ENCODE peak calls at places on chromosomes 5 and 9, in nine cellular contexts. D is H1; S is GM12865; B is CD4-positive, alpha-beta T cell; R is dorsolateral prefrontal cortex; A is lung; H is AG09309; Z is progenitor cell of endocrine pancreas; V is psoas muscle. T is an unnamed sample.

GRCh38 chr5:37495210-37495609 is 116.1 kb downstream of the WDR70 start:
- DNase-seq in A (no peak), R (no peak), Z (no peak), D (no peak), H (no peak), S (no peak), V (no peak), B (no peak), T (no peak)

GRCh38 chr5:170937072-170937471 is 75.3 kb downstream of the RANBP17 start:
- DNase-seq in D (no peak), H (no peak), A (no peak), S (no peak), B (no peak), Z (no peak), R (no peak), V (no peak), T (no peak)

GRCh38 chr5:14428302-14429081 is 153.1 kb upstream of the OTULINL start:
- DNase-seq in B (no peak), D (no peak), V (no peak), S (no peak), H (no peak), R (no peak), A (no peak), Z (no peak), T (no peak)

GRCh38 chr5:56169281-56169680 is 63.8 kb downstream of the ANKRD55 start:
- DNase-seq in S (no peak), Z (no peak), V (no peak), A (no peak), R (no peak), H (no peak), B (no peak), D (no peak), T (no peak)

GRCh38 chr5:78779771-78780616 is 131.4 kb upstream of the LHFPL2 start:
- DNase-seq in V (no peak), H (peak), S (no peak), B (no peak), A (peak), R (no peak), D (no peak), Z (no peak), T (no peak)

GRCh38 chr9:35186524-35186923 is 24.7 kb downstream of the UNC13B start:
- DNase-seq in S (no peak), V (no peak), H (no peak), A (no peak), B (no peak), R (no peak), D (no peak), Z (no peak), T (no peak)

GRCh38 chr5:137611011-137611580 is 112.0 kb upstream of the SPOCK1 start:
- DNase-seq in H (no peak), V (no peak), S (no peak), A (no peak), Z (no peak), R (no peak), B (no peak), D (no peak), T (no peak)

GRCh38 chr5:62138607-62139006 is 167.4 kb upstream of the KIF2A start:
- DNase-seq in B (no peak), A (no peak), D (peak), R (no peak), Z (no peak), V (no peak), H (no peak), S (no peak), T (peak)

GRCh38 chr9:135530146-135530545 is 8.9 kb downstream of the LCN1 start:
- DNase-seq in Z (no peak), S (no peak), H (no peak), V (no peak), D (no peak), R (no peak), A (no peak), B (no peak), T (no peak)

GRCh38 chr5:107067391-107067790 is 603.3 kb downstream of the EFNA5 start:
- DNase-seq in A (no peak), V (no peak), R (peak), B (no peak), D (no peak), S (peak), H (no peak), Z (no peak), T (peak)

GRCh38 chr5:3103241-3103855 is 351.9 kb upstream of the IRX2 start:
- DNase-seq in D (no peak), R (no peak), B (no peak), A (no peak), V (no peak), S (no peak), H (no peak), Z (no peak), T (peak)

GRCh38 chr9:127537014-127537413 is 75.1 kb upstream of the STXBP1 start:
- DNase-seq in A (no peak), R (no peak), D (no peak), V (no peak), Z (no peak), H (no peak), S (no peak), B (no peak), T (no peak)

GRCh38 chr9:89461302-89461701 is 36.6 kb downstream of the SEMA4D start:
- DNase-seq in Z (no peak), D (no peak), A (no peak), S (no peak), H (no peak), R (no peak), V (no peak), B (no peak), T (no peak)

GRCh38 chr5:117095322-117095721 is 520.7 kb upstream of the SEMA6A start:
- DNase-seq in A (no peak), D (no peak), R (no peak), Z (no peak), V (no peak), B (no peak), H (no peak), S (no peak), T (no peak)

GRCh38 chr9:2159521-2160417 is 144.6 kb downstream of the SMARCA2 start:
- DNase-seq in D (no peak), B (no peak), Z (no peak), A (no peak), V (no peak), R (no peak), S (no peak), H (no peak), T (no peak)

GRCh38 chr9:79799691-79800345 is 228.1 kb downstream of the TLE4 start:
- DNase-seq in Z (no peak), B (no peak), V (no peak), H (no peak), A (peak), S (no peak), R (no peak), D (no peak), T (no peak)

GRCh38 chr5:19067741-19068140 is 920.3 kb downstream of the CDH18 start:
- DNase-seq in S (no peak), B (no peak), A (no peak), D (no peak), R (no peak), Z (no peak), H (no peak), V (no peak), T (no peak)

GRCh38 chr9:5529683-5530221 is 19.4 kb downstream of the PDCD1LG2 start:
- DNase-seq in A (no peak), S (peak), B (no peak), V (no peak), Z (no peak), R (no peak), H (no peak), D (no peak), T (no peak)

GRCh38 chr5:84597904-84598303 is 213.2 kb upstream of the EDIL3 start:
- DNase-seq in Z (no peak), B (no peak), V (no peak), R (no peak), D (peak), H (no peak), S (no peak), A (no peak), T (no peak)

GRCh38 chr5:84599964-84600363 is 215.3 kb upstream of the EDIL3 start:
- DNase-seq in R (no peak), A (no peak), D (peak), S (no peak), H (no peak), B (no peak), Z (no peak), V (no peak), T (no peak)

GRCh38 chr5:84603557-84604185 is 219.0 kb upstream of the EDIL3 start:
- DNase-seq in Z (no peak), B (no peak), S (no peak), V (peak), R (no peak), H (peak), A (no peak), D (no peak), T (no peak)

GRCh38 chr5:84605246-84605645 is 220.6 kb upstream of the EDIL3 start:
- DNase-seq in B (no peak), H (no peak), A (no peak), R (no peak), S (no peak), V (no peak), Z (no peak), D (no peak), T (no peak)

DNA sequence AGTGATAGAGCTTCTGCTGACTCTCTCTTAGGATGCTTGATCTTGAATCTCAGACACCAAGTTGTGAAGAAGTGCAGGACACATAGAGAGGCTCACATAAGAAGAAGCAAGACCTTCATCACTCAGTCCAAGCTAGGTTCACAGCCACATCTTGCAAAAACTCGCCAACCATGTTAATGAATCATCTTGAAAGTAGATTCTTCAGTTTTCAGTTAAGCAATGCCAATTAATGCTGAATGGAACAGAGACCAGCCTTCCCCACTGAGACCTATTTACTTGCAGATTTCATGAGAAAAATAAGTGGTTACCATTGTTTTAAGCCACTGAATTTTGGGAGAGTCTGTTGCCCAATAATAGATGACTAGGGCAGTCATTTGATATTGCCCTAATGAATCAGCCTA is 217.7 kb upstream of the EDIL3 start:
- DNase-seq in Z (no peak), R (no peak), B (no peak), A (no peak), H (no peak), V (no peak), D (no peak), S (peak), T (no peak)
- TF ChIP-seq CTCF in Z (no peak), R (no peak), B (no peak), A (no peak), H (no peak), V (no peak), D (no peak), S (no peak), T (no peak)

DNA sequence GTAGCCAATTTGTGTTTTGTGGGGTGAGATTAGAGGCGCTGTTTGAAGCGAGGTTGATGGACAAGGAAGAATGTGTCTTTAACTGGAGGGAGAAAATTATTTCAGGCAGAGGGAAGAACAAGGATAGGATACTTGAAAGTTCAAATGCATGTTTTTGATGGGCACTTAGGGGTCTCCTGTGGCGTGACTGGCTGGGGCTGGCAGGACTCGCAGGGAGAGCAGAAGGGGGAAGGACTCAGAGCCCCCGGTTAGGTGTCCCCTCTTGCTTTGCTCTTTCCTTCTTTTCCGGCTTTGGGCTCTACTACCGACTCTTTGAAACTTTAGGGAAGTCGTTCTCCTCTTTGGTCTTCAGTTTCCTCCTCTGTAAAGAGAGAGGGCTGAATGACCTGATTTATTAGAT is 12.1 kb downstream of the GRAMD2B start:
- DNase-seq in D (no peak), Z (no peak), V (no peak), H (no peak), A (no peak), B (no peak), R (no peak), S (no peak), T (no peak)
- TF ChIP-seq CTCF in D (no peak), Z (no peak), V (no peak), H (no peak), A (no peak), B (no peak), R (no peak), S (no peak), T (no peak)

GRCh38 chr5:96569770-96570169 is 92.4 kb upstream of the CAST start:
- DNase-seq in V (no peak), H (no peak), Z (no peak), B (no peak), A (no peak), D (no peak), S (no peak), R (no peak), T (no peak)

GRCh38 chr5:96567188-96567587 is 95.0 kb upstream of the CAST start:
- DNase-seq in Z (no peak), A (no peak), S (peak), D (no peak), R (no peak), H (no peak), V (no peak), B (no peak), T (no peak)

GRCh38 chr5:96565843-96566242 is 96.3 kb upstream of the CAST start:
- DNase-seq in D (no peak), A (no peak), B (no peak), V (no peak), S (peak), H (no peak), Z (no peak), R (no peak), T (no peak)

GRCh38 chr5:96566775-96567174 is 95.4 kb upstream of the CAST start:
- DNase-seq in D (no peak), V (no peak), Z (no peak), R (no peak), S (peak), A (no peak), H (no peak), B (no peak), T (no peak)

DNA sequence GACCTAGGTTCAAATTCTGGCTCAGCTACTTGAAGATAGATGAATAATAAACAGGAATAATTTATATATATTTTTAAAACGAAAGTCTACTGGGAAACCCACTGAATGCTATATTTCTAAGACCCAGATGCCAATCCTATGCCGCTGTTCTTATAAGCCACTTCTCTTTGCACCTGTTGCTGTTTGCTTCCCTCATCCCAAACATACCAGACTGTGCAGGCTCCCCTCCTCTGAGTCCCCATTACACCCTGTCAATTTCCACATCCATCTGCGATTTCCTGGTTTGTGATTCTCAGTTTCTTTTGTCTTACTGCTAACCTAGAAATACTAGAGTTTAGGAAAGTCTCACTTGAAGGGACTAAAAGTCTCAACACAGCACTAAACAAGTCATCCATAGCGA is 92.8 kb upstream of the CAST start:
- DNase-seq in A (no peak), S (no peak), Z (no peak), R (no peak), B (no peak), D (no peak), H (no peak), V (no peak), T (no peak)
- TF ChIP-seq CTCF in A (no peak), S (no peak), Z (no peak), R (no peak), B (no peak), D (no peak), H (no peak), V (no peak), T (no peak)

DNA sequence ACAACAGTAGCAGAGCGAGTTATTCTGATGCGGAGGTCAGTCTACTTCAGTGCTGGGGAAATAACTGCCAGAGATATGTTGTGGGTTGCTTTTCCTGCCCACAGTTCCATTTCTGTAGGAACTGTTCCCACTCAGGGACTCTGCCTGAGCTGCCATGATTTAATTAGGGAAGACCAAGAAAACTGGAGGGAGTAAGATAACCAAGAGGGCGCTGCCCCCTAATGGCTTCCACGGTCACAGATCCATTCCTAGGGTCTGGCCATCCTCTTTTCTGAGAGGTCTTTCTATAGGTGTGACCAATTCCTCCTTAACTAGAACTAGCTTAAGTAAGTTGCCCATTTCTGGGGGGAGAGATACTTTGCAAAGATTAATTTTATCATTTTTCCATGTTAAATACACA is 125.9 kb downstream of the APBA1 start:
- DNase-seq in H (no peak), A (no peak), B (no peak), S (no peak), V (no peak), R (peak), D (no peak), Z (no peak), T (peak)
- TF ChIP-seq CTCF in H (peak), A (no peak), B (no peak), S (no peak), V (peak), R (peak), D (peak), Z (no peak), T (peak)

GRCh38 chr9:3441197-3441816 is 84.5 kb downstream of the RFX3 start:
- DNase-seq in Z (no peak), R (no peak), A (peak), H (peak), V (no peak), D (no peak), B (peak), S (peak), T (peak)
- TF ChIP-seq CTCF in Z (peak), R (peak), A (peak), H (peak), V (peak), D (peak), B (peak), S (peak), T (peak)

DNA sequence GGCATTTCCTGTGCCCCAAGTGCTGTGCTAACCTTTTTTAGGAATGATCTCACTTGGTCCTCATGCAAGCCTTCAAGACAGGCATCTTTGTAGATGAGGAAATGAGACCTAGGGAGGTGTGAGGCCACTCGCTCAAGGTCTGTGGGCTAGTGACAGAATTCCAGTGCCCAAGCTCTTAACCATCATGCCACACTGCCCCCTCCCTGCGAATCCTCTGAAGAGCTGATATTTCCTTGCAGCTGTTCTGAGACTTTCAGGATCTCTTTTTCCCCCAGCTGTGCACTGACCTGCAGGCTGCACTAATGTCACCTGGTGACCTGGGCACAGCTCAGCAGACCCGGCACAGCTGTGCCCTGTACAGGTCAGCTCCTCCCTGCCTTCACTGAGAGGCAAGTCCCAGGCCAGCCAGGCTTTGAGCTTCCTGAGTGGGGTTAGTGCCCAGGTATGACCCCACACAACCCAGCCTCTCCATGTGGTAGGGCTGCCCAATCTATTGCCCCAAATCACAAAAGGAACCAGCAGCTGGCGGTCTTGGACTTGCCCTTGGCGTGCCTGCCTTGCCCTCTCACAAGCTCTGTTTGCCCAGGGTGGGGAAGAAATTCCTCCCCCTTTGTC is 32.7 kb downstream of the MORN5 start:
- DNase-seq in B (no peak), S (no peak), R (no peak), D (no peak), Z (no peak), H (no peak), A (no peak), V (no peak), T (no peak)
- TF ChIP-seq CTCF in B (no peak), S (no peak), R (no peak), D (peak), Z (no peak), H (no peak), A (no peak), V (no peak), T (no peak)

GRCh38 chr9:121466142-121466541 is 33.5 kb downstream of the GGTA1 start:
- DNase-seq in R (no peak), V (no peak), S (no peak), H (no peak), D (no peak), Z (no peak), A (no peak), B (no peak), T (no peak)

GRCh38 chr9:121459513-121459912 is 40.1 kb downstream of the GGTA1 start:
- DNase-seq in S (no peak), V (no peak), D (no peak), R (no peak), Z (no peak), A (no peak), H (no peak), B (no peak), T (no peak)

GRCh38 chr9:121464968-121465367 is 34.7 kb downstream of the GGTA1 start:
- DNase-seq in D (no peak), R (no peak), A (no peak), Z (no peak), H (no peak), S (no peak), B (no peak), V (no peak), T (no peak)

DNA sequence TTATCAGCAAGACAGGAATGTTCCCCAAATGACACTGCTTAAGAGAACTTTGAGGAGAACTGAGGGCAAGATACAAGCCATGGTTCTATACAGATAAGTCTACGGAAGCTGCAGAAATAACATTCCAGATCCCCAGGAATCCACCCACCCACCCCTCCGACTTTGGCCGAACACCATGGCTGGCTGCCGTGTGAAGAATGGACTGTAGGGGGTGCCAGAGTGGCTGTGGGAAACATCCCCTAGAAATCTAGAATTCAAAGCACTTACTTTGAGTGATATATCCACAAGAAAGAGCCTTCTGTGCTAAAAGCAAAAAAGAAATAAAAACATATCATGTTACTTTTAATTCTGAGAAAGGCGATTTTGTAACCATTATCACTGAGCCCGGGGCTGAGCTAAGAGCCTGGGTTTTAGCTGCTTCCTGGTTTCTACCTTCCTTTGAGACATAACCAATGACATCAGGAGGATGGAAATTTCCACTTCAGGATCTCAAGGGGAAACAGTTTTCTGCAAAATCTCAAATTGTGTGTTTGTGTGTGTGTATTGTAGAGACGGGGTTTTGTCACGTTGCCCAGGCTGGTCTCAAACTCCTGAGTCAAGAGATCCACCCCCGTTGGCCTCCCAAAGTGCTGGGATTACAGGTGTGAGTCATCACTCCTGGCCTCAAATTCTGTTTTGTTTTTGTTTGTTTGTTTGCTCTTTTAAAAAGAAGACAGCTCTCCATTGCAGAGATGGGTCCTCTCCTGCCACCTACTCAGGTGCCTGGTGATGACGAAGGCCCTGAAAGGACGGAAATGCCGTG is 36.4 kb downstream of the GGTA1 start:
- DNase-seq in S (peak), D (peak), A (peak), V (peak), B (no peak), H (no peak), Z (peak), R (no peak), T (peak)
- TF ChIP-seq CTCF in S (peak), D (peak), A (peak), V (peak), B (peak), H (peak), Z (peak), R (peak), T (peak)

T was measured in nephron progenitor cell.